ENCODE peak calls at places on chromosome 13, in seven cellular contexts. N is GM19239; W is Daoy; K is suprapubic skin; V is choroid plexus epithelial cell; A is stimulated activated naive CD8-positive, alpha-beta T cell treated with anti-CD3 and anti-CD28 coated beads, Interleukin-15, amount 100 ng/mL, for 72 hours; C is stimulated activated CD4-positive, alpha-beta T cell treated with anti-CD3 and anti-CD28 coated beads, TNF-alpha, amount 100 ng/mL, for 1 hour. T is an unnamed sample.
A peak's percentile ranks its signal among the peaks of the same experiment; 100 is the strongest.

GRCh38 chr13:94305463-94305862 is 174.0 kb downstream of the DCT start:
- DNase-seq in N (no peak), A (no peak), K (no peak), C (no peak), V (peak; percentile 94), W (peak; percentile 19), T (no peak)

GRCh38 chr13:106987435-106987800 is 419.5 kb upstream of the ARGLU1 start:
- DNase-seq in A (no peak), W (no peak), C (no peak), K (no peak), N (no peak), V (no peak), T (no peak)

GRCh38 chr13:94312511-94313191 is 166.8 kb downstream of the DCT start:
- DNase-seq in V (peak; percentile 34), C (no peak), W (no peak), A (no peak), K (no peak), N (no peak), T (no peak)

GRCh38 chr13:101988140-101988539 is 413.7 kb downstream of the FGF14 start:
- DNase-seq in W (no peak), C (no peak), K (no peak), V (peak; percentile 33), A (no peak), N (no peak), T (no peak)

GRCh38 chr13:27375686-27376326 is 48.6 kb upstream of the GTF3A start:
- DNase-seq in C (peak; percentile 13), K (peak; percentile 81), A (peak; percentile 39), W (peak; percentile 46), N (peak; percentile 47), V (peak; percentile 77), T (peak; percentile 91)

GRCh38 chr13:64158910-64159309 is 2743.3 kb upstream of the PCDH20 start:
- DNase-seq in W (no peak), V (peak; percentile 74), C (no peak), A (no peak), K (no peak), N (no peak), T (no peak)

GRCh38 chr13:21749410-21749809 is 78.5 kb downstream of the FGF9 start:
- DNase-seq in K (no peak), N (no peak), W (no peak), A (no peak), C (no peak), V (peak; percentile 13), T (no peak)

GRCh38 chr13:59269476-59269875 is 894.3 kb downstream of the DIAPH3 start:
- DNase-seq in V (peak; percentile 80), C (no peak), N (no peak), K (no peak), A (no peak), W (no peak), T (no peak)

GRCh38 chr13:91017031-91017668 is 330.3 kb upstream of the MIR17HG start:
- DNase-seq in W (peak; percentile 8), A (peak; percentile 14), N (peak; percentile 20), K (no peak), C (no peak), V (peak; percentile 67), T (no peak)

GRCh38 chr13:98879965-98880364 is 97.9 kb downstream of the DOCK9 start:
- DNase-seq in W (no peak), C (no peak), N (no peak), V (no peak), A (no peak), K (no peak), T (no peak)

GRCh38 chr13:39201075-39201630 is 162.9 kb downstream of the NHLRC3 start:
- DNase-seq in A (no peak), W (no peak), V (no peak), K (no peak), C (no peak), N (no peak), T (no peak)

GRCh38 chr13:41263261-41263971 is at the start of gene MTRF1:
- DNase-seq in C (peak; percentile 55), W (peak; percentile 78), N (peak; percentile 57), V (peak; percentile 77), K (peak; percentile 82), A (peak; percentile 82), T (peak; percentile 76)

GRCh38 chr13:109835321-109835720 is 48.9 kb upstream of the IRS2 start:
- DNase-seq in W (peak; percentile 10), K (no peak), N (no peak), C (no peak), V (peak; percentile 10), A (no peak), T (no peak)

GRCh38 chr13:40668335-40668734 is 1.9 kb upstream of the FOXO1 start:
- DNase-seq in N (peak; percentile 54), W (peak; percentile 18), C (peak; percentile 4), V (no peak), A (peak; percentile 53), K (peak; percentile 82), T (peak; percentile 95)

GRCh38 chr13:101755228-101755887 is 302.9 kb downstream of the ITGBL1 start:
- DNase-seq in V (peak; percentile 20), W (no peak), C (no peak), A (no peak), K (no peak), N (no peak), T (no peak)

GRCh38 chr13:73416093-73416492 is 357.3 kb downstream of the KLF5 start:
- DNase-seq in K (no peak), C (no peak), V (peak; percentile 5), N (no peak), A (no peak), W (no peak), T (no peak)

GRCh38 chr13:29361716-29362115 is 233.8 kb downstream of the SLC7A1 start:
- DNase-seq in A (no peak), N (no peak), K (no peak), V (peak; percentile 3), C (no peak), W (no peak), T (no peak)

GRCh38 chr13:112007191-112007590 is 59.8 kb upstream of the SOX1 start:
- DNase-seq in N (no peak), A (no peak), V (no peak), C (no peak), W (no peak), K (no peak), T (no peak)

GRCh38 chr13:41746259-41746658 is 214.7 kb downstream of the VWA8 start:
- DNase-seq in C (no peak), K (no peak), A (no peak), N (no peak), V (peak; percentile 63), W (peak; percentile 69), T (no peak)

GRCh38 chr13:92463134-92463533 is 763.5 kb upstream of the GPC6 start:
- DNase-seq in V (no peak), A (no peak), N (no peak), W (no peak), C (no peak), K (no peak), T (no peak)

GRCh38 chr13:87536499-87536898 is 134.7 kb upstream of the SLITRK5 start:
- DNase-seq in K (no peak), W (peak; percentile 8), C (no peak), N (no peak), A (no peak), V (peak; percentile 0), T (no peak)

GRCh38 chr13:105159794-105160193 is 1375.7 kb downstream of the EFNB2 start:
- DNase-seq in W (no peak), A (no peak), C (no peak), K (no peak), N (no peak), V (no peak), T (no peak)

GRCh38 chr13:46173656-46174055 is 8.3 kb downstream of the LCP1 start:
- DNase-seq in A (peak; percentile 69), K (no peak), W (no peak), V (no peak), N (no peak), C (no peak), T (no peak)

GRCh38 chr13:41061075-41061913 is at the start of gene WBP4:
- DNase-seq in N (peak; percentile 61), W (peak; percentile 90), A (peak; percentile 94), C (peak; percentile 72), V (peak; percentile 96), K (peak; percentile 97), T (peak; percentile 95)

GRCh38 chr13:30847697-30848307 is 58.3 kb upstream of the MEDAG start:
- DNase-seq in A (no peak), V (peak; percentile 100), N (no peak), W (peak; percentile 91), K (no peak), C (no peak), T (no peak)